ENCODE peak calls at places on chromosomes 13 and 19, in six cellular contexts. F is suprapubic skin, O is stomach, T is upper lobe of left lung, S is K562, M is transverse colon. C is an unnamed sample.

GRCh38 chr13:21435231-21435630 is 23.9 kb downstream of the ZDHHC20 start:
- DNase-seq in F (no peak), O (no peak), T (no peak), S (no peak), M (no peak), C (no peak)

GRCh38 chr13:20825476-20825875 is 51.7 kb upstream of the EEF1AKMT1 start:
- DNase-seq in F (no peak), O (no peak), T (no peak), S (no peak), M (no peak), C (no peak)

GRCh38 chr13:44045179-44045562 is 165.5 kb downstream of the LACC1 start:
- DNase-seq in F (no peak), O (no peak), T (no peak), S (no peak), M (no peak), C (no peak)

GRCh38 chr13:49021953-49022352 is 46.2 kb downstream of the FNDC3A start:
- DNase-seq in F (no peak), O (no peak), T (no peak), S (no peak), M (no peak), C (no peak)

GRCh38 chr13:44918323-44919102 is 70.8 kb downstream of the NUFIP1 start:
- DNase-seq in F (peak), O (peak), T (peak), S (peak), M (peak), C (peak)

GRCh38 chr13:24074687-24075086 is 85.8 kb upstream of the SPATA13 start:
- DNase-seq in F (no peak), O (peak), T (no peak), S (no peak), M (no peak), C (no peak)

GRCh38 chr19:45630463-45630862 is 8.7 kb downstream of the EML2 start:
- DNase-seq in F (no peak), O (no peak), T (no peak), S (no peak), M (no peak), C (no peak)

GRCh38 chr19:33512021-33512420 is 9.6 kb downstream of the PEPD start:
- DNase-seq in F (no peak), O (no peak), T (no peak), S (no peak), M (no peak), C (no peak)

GRCh38 chr13:105603283-105603682 is 932.2 kb downstream of the EFNB2 start:
- DNase-seq in F (no peak), O (no peak), T (no peak), S (no peak), M (peak), C (no peak)

GRCh38 chr13:105345116-105345515 is 1190.3 kb downstream of the EFNB2 start:
- DNase-seq in F (no peak), O (no peak), T (no peak), S (no peak), M (no peak), C (no peak)

GRCh38 chr13:108437496-108437895 is 168.0 kb downstream of the TNFSF13B start:
- DNase-seq in F (no peak), O (no peak), T (no peak), S (no peak), M (no peak), C (no peak)

GRCh38 chr19:14048439-14049153 is 13.3 kb downstream of the PALM3 start:
- DNase-seq in F (no peak), O (peak), T (no peak), S (peak), M (peak), C (no peak)

GRCh38 chr19:2529473-2529918 is 53.6 kb downstream of the GADD45B start:
- DNase-seq in F (no peak), O (no peak), T (no peak), S (no peak), M (peak), C (no peak)

GRCh38 chr13:111121421-111121820 is 6.3 kb downstream of the ARHGEF7 start:
- DNase-seq in F (no peak), O (no peak), T (peak), S (no peak), M (no peak), C (no peak)

GRCh38 chr13:43473437-43473836 is 313.3 kb downstream of the ENOX1 start:
- DNase-seq in F (no peak), O (no peak), T (no peak), S (no peak), M (no peak), C (no peak)

GRCh38 chr13:26476111-26476743 is 81.3 kb upstream of the WASF3 start:
- DNase-seq in F (no peak), O (no peak), T (peak), S (no peak), M (no peak), C (no peak)

GRCh38 chr13:40916207-40916998 is 102.7 kb downstream of the ELF1 start:
- DNase-seq in F (no peak), O (no peak), T (no peak), S (no peak), M (no peak), C (no peak)

GRCh38 chr19:40503300-40503699 is 36.5 kb downstream of the SPTBN4 start:
- DNase-seq in F (no peak), O (no peak), T (no peak), S (peak), M (no peak), C (no peak)

GRCh38 chr19:46392252-46392801 is 21.0 kb downstream of the CCDC8 start:
- DNase-seq in F (no peak), O (no peak), T (peak), S (no peak), M (no peak), C (peak)

GRCh38 chr13:106416645-106417044 is 118.8 kb downstream of the EFNB2 start:
- DNase-seq in F (no peak), O (no peak), T (no peak), S (peak), M (no peak), C (no peak)

GRCh38 chr19:4172861-4173473 is 9.4 kb downstream of the SIRT6 start:
- DNase-seq in F (no peak), O (peak), T (peak), S (peak), M (peak), C (no peak)

GRCh38 chr13:90447735-90448103 is 899.8 kb upstream of the MIR17HG start:
- DNase-seq in F (no peak), O (no peak), T (no peak), S (no peak), M (no peak), C (no peak)

GRCh38 chr13:23674795-23675640 is 104.8 kb downstream of the TNFRSF19 start:
- DNase-seq in F (no peak), O (no peak), T (no peak), S (no peak), M (no peak), C (no peak)

GRCh38 chr13:27349458-27349857 is 75.0 kb upstream of the GTF3A start:
- DNase-seq in F (no peak), O (no peak), T (no peak), S (no peak), M (no peak), C (no peak)

DNA sequence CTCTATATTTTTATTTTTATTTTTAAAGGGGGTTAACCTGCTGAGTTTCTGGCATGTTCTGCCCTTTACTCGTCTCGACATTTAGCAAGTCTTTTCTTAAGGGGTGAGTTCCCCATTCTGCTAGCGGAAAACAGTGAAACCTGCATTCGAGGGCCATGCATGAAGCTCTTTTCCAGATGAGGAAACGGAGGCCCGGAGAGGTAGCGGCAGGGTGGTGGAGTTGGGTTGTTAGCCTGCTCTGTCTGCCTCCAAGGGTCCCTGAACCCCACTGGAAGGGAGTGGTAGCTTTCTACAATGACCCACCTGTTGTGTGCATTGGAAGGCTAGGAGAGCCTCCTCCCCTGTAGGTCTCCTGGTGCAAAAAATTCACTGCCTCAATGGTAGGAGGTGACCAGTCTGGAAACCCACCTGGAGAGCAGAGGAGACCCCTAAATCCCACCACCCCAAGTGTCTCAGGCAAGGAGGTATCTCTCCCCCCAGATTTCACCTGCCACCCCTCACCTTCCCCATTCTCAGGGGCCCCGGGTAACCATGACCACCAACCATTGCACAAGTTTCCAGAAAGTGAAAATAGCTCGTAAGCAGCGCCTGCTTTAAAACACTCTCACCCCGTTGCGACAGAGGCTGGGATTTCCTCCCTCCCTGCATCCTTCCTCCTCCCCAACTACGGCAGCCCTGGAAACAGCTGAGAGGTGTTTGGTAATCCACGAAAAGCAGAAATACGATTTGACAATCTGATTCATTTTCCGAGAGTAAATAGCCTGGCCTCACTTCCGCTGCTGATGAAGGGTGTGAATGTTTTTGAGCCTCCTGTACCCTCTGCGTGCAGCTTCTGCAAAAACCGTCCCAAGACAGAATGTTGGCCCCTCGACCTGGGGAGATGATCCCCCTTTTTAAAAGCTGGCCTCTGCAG is 3.5 kb downstream of the KLF2 start:
- DNase-seq in F (peak), O (peak), T (no peak), S (no peak), M (peak), C (peak)
- TF ChIP-seq POLR2AphosphoS5 in F (no peak), O (peak), T (peak), S (no peak), M (peak), C (peak)

DNA sequence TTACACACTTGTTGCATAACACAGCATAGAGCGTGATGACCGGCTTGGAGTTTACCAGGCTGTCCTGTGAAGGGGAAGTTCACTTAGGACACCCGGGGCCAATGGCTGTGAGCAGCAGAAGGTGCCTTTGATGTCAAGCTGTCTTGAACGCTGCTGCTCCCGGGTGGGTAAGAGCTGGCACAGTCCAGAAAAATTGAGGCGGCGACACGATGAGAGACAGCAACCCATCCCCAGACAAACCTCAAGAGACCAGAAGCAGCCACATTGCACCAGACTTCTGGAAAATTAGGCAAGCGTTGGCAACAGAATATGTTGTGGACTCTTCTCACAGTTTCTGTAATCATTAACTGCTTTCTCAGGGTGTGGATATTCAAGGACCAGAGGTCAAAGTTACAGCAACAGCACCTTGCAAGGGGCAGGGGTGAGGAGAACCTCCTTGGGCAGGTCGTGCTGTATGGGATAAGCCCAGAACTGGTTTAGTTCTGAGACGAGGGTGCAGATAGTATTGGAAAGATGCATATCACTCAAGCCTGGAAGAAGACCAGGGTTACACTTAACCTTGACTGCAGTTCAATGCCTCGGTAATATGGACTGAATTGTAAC is 10.1 kb downstream of the NFILZ start:
- DNase-seq in F (peak), O (peak), T (no peak), S (no peak), M (peak), C (peak)
- TF ChIP-seq EP300 in F (no peak), O (no peak), T (no peak), S (no peak), M (no peak), C (no peak)

DNA sequence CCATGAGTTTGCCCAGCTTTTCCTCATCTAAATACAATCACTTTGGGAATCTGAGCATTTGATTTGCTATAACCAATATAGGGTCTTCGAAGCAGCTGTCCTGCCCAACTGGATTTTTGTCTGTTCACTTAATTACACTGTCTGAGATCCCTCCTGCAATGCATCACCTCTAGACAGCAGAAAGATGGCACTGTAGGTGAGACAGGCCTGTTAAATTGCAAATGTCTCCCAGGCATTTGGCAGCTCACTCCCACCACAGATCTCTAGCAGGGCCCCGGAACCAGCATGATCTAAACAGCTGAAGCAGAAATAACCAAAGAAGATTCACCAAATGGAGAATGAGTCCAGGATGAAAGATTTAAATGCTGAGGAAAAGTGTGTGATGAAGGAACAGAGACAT is 41.9 kb upstream of the SERPINE3 start:
- DNase-seq in F (no peak), O (no peak), T (no peak), S (no peak), M (no peak), C (no peak)
- TF ChIP-seq CTCF in F (no peak), O (no peak), T (no peak), S (peak), M (no peak), C (no peak)

DNA sequence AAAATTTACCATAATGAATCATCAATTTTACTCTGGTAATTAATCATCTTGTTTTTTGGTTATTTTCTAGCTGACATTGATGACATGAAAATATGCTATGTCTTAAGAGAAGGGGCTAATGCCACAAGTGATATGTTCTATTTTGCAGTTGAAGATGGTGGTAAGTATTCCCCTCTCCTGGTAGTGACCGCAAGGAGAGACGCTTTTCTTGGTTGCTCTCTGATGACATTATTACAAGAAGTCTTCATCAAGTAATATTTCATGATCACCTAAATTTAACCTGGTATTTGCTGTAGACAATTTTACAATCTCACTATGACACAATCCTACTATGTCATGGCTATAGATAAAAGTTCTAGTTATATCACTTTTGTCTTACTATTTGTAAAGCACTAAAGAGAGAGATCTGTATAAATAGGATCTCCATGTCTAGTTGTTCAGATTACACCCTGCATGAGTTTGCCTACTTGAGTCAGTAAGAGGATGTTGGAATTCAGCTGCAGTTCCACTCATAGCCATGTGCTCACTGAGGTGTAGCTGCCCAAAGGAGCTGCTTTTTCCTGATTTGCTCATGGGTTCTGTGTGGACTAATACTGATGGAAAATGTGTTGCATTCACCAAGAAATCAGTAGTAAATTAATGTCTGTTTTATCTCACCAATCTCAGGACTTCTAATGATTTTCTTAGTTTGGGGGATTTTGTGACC is 10.9 kb downstream of the FREM2 start:
- DNase-seq in F (no peak), O (no peak), T (no peak), S (no peak), M (no peak), C (no peak)
- TF ChIP-seq POLR2AphosphoS5 in F (no peak), O (no peak), T (no peak), S (no peak), M (no peak), C (no peak)

DNA sequence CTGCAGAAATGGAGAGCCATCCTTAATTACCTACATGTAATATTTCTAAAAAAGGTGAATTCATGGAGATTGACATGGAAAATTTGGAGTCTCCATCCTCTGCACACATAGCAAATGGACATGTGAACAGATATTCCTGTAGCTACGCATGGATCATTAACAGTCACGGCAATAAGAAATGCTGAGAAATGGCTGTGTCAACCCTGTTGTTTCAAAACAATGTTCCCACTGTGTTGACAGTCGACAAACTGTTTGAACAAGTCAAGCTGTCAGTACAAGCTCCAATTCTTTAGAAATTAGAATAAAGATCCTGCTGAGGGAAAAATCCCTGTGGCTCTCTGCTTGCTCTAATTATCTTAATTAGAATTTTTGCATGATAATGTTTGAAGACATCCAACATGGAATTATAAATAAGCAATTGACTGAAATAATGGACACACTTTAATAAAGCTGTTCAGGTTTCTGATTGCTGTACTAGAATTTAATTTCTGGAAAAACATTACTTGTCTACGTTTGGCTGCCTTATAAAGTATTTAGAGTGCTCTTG is 37.9 kb upstream of the CPB2 start:
- DNase-seq in F (no peak), O (no peak), T (no peak), S (no peak), M (no peak), C (no peak)
- TF ChIP-seq EP300 in F (no peak), O (no peak), T (no peak), S (no peak), M (no peak), C (no peak)

C was measured in sigmoid colon.